ENCODE peak calls at places on chromosomes 11 and 22, in six cellular contexts. One of them, this sample, is unnamed.

GRCh38 chr11:110447897-110448522 is 18.3 kb downstream of the FDX1 start:
- DNase-seq in heart left ventricle: no peak
- DNase-seq in germinal center: no peak
- DNase-seq in midbrain: peak
- DNase-seq in endothelial cell: no peak
- DNase-seq in stimulated activated CD4-positive, alpha-beta T cell treated with anti-CD3 and anti-CD28 coated beads, Interleukin-1b, Interleukin-23, amount 100 ng/mL, for 48 hours: no peak
- DNase-seq in this sample: no peak

GRCh38 chr11:71227058-71227659 is 25.2 kb downstream of the SHANK2 start:
- DNase-seq in heart left ventricle: no peak
- DNase-seq in germinal center: no peak
- DNase-seq in midbrain: no peak
- DNase-seq in endothelial cell: no peak
- DNase-seq in stimulated activated CD4-positive, alpha-beta T cell treated with anti-CD3 and anti-CD28 coated beads, Interleukin-1b, Interleukin-23, amount 100 ng/mL, for 48 hours: no peak
- DNase-seq in this sample: no peak

GRCh38 chr11:130775306-130776043 is 140.8 kb downstream of the SNX19 start:
- DNase-seq in heart left ventricle: no peak
- DNase-seq in germinal center: no peak
- DNase-seq in midbrain: no peak
- DNase-seq in endothelial cell: no peak
- DNase-seq in stimulated activated CD4-positive, alpha-beta T cell treated with anti-CD3 and anti-CD28 coated beads, Interleukin-1b, Interleukin-23, amount 100 ng/mL, for 48 hours: no peak
- DNase-seq in this sample: no peak

GRCh38 chr11:9250139-9250582 is 15.0 kb downstream of the DENND5A start:
- DNase-seq in heart left ventricle: no peak
- DNase-seq in germinal center: no peak
- DNase-seq in midbrain: no peak
- DNase-seq in endothelial cell: no peak
- DNase-seq in stimulated activated CD4-positive, alpha-beta T cell treated with anti-CD3 and anti-CD28 coated beads, Interleukin-1b, Interleukin-23, amount 100 ng/mL, for 48 hours: peak
- DNase-seq in this sample: no peak

GRCh38 chr11:47854667-47855066 is 6.5 kb upstream of the NUP160 start:
- DNase-seq in heart left ventricle: no peak
- DNase-seq in germinal center: no peak
- DNase-seq in midbrain: no peak
- DNase-seq in endothelial cell: no peak
- DNase-seq in stimulated activated CD4-positive, alpha-beta T cell treated with anti-CD3 and anti-CD28 coated beads, Interleukin-1b, Interleukin-23, amount 100 ng/mL, for 48 hours: no peak
- DNase-seq in this sample: no peak

GRCh38 chr11:76788661-76789442 is 5.7 kb downstream of the TSKU start:
- DNase-seq in heart left ventricle: peak
- DNase-seq in germinal center: no peak
- DNase-seq in midbrain: peak
- DNase-seq in endothelial cell: no peak
- DNase-seq in stimulated activated CD4-positive, alpha-beta T cell treated with anti-CD3 and anti-CD28 coated beads, Interleukin-1b, Interleukin-23, amount 100 ng/mL, for 48 hours: no peak
- DNase-seq in this sample: no peak

GRCh38 chr22:46825145-46825544 is 62.7 kb downstream of the TBC1D22A start:
- DNase-seq in heart left ventricle: no peak
- DNase-seq in germinal center: no peak
- DNase-seq in midbrain: no peak
- DNase-seq in endothelial cell: no peak
- DNase-seq in stimulated activated CD4-positive, alpha-beta T cell treated with anti-CD3 and anti-CD28 coated beads, Interleukin-1b, Interleukin-23, amount 100 ng/mL, for 48 hours: no peak
- DNase-seq in this sample: no peak

GRCh38 chr11:46930089-46930488 is 6.5 kb upstream of the CSTPP1 start:
- DNase-seq in heart left ventricle: no peak
- DNase-seq in germinal center: no peak
- DNase-seq in midbrain: no peak
- DNase-seq in endothelial cell: no peak
- DNase-seq in stimulated activated CD4-positive, alpha-beta T cell treated with anti-CD3 and anti-CD28 coated beads, Interleukin-1b, Interleukin-23, amount 100 ng/mL, for 48 hours: no peak
- DNase-seq in this sample: no peak

GRCh38 chr11:123020968-123021367 is 39.3 kb upstream of the BSX start:
- DNase-seq in heart left ventricle: no peak
- DNase-seq in germinal center: peak
- DNase-seq in midbrain: peak
- DNase-seq in endothelial cell: peak
- DNase-seq in stimulated activated CD4-positive, alpha-beta T cell treated with anti-CD3 and anti-CD28 coated beads, Interleukin-1b, Interleukin-23, amount 100 ng/mL, for 48 hours: peak
- DNase-seq in this sample: no peak

GRCh38 chr22:36055376-36056310 is 27.0 kb upstream of the RBFOX2 start:
- DNase-seq in heart left ventricle: peak
- DNase-seq in germinal center: no peak
- DNase-seq in midbrain: no peak
- DNase-seq in endothelial cell: no peak
- DNase-seq in stimulated activated CD4-positive, alpha-beta T cell treated with anti-CD3 and anti-CD28 coated beads, Interleukin-1b, Interleukin-23, amount 100 ng/mL, for 48 hours: no peak
- DNase-seq in this sample: peak

GRCh38 chr11:112880454-112880853 is 80.8 kb upstream of the NCAM1 start:
- DNase-seq in heart left ventricle: no peak
- DNase-seq in germinal center: no peak
- DNase-seq in midbrain: no peak
- DNase-seq in endothelial cell: no peak
- DNase-seq in stimulated activated CD4-positive, alpha-beta T cell treated with anti-CD3 and anti-CD28 coated beads, Interleukin-1b, Interleukin-23, amount 100 ng/mL, for 48 hours: no peak
- DNase-seq in this sample: no peak

GRCh38 chr11:109320595-109320994 is 101.4 kb upstream of the C11orf87 start:
- DNase-seq in heart left ventricle: no peak
- DNase-seq in germinal center: no peak
- DNase-seq in midbrain: no peak
- DNase-seq in endothelial cell: no peak
- DNase-seq in stimulated activated CD4-positive, alpha-beta T cell treated with anti-CD3 and anti-CD28 coated beads, Interleukin-1b, Interleukin-23, amount 100 ng/mL, for 48 hours: no peak
- DNase-seq in this sample: no peak

GRCh38 chr11:130308925-130309324 is 5.8 kb downstream of the ZBTB44 start:
- DNase-seq in heart left ventricle: no peak
- DNase-seq in germinal center: no peak
- DNase-seq in midbrain: no peak
- DNase-seq in endothelial cell: no peak
- DNase-seq in stimulated activated CD4-positive, alpha-beta T cell treated with anti-CD3 and anti-CD28 coated beads, Interleukin-1b, Interleukin-23, amount 100 ng/mL, for 48 hours: no peak
- DNase-seq in this sample: no peak

GRCh38 chr11:18774801-18775200 is 16.8 kb downstream of the PTPN5 start:
- DNase-seq in heart left ventricle: no peak
- DNase-seq in germinal center: no peak
- DNase-seq in midbrain: no peak
- DNase-seq in endothelial cell: no peak
- DNase-seq in stimulated activated CD4-positive, alpha-beta T cell treated with anti-CD3 and anti-CD28 coated beads, Interleukin-1b, Interleukin-23, amount 100 ng/mL, for 48 hours: no peak
- DNase-seq in this sample: no peak

GRCh38 chr11:6498121-6498520 is 1.0 kb downstream of the DNHD1 start:
- DNase-seq in heart left ventricle: peak
- DNase-seq in germinal center: no peak
- DNase-seq in midbrain: no peak
- DNase-seq in endothelial cell: no peak
- DNase-seq in stimulated activated CD4-positive, alpha-beta T cell treated with anti-CD3 and anti-CD28 coated beads, Interleukin-1b, Interleukin-23, amount 100 ng/mL, for 48 hours: no peak
- DNase-seq in this sample: no peak

GRCh38 chr11:69352715-69353325 is 58.9 kb downstream of the MYEOV start:
- DNase-seq in heart left ventricle: no peak
- DNase-seq in germinal center: no peak
- DNase-seq in midbrain: no peak
- DNase-seq in endothelial cell: no peak
- DNase-seq in stimulated activated CD4-positive, alpha-beta T cell treated with anti-CD3 and anti-CD28 coated beads, Interleukin-1b, Interleukin-23, amount 100 ng/mL, for 48 hours: peak
- DNase-seq in this sample: no peak

GRCh38 chr11:75468534-75469340 is 35.7 kb upstream of the KLHL35 start:
- DNase-seq in heart left ventricle: peak
- DNase-seq in germinal center: no peak
- DNase-seq in midbrain: no peak
- DNase-seq in endothelial cell: no peak
- DNase-seq in stimulated activated CD4-positive, alpha-beta T cell treated with anti-CD3 and anti-CD28 coated beads, Interleukin-1b, Interleukin-23, amount 100 ng/mL, for 48 hours: no peak
- DNase-seq in this sample: peak

GRCh38 chr22:22720724-22721261 is 76.4 kb downstream of the GGTLC2 start:
- DNase-seq in heart left ventricle: no peak
- DNase-seq in germinal center: peak
- DNase-seq in midbrain: peak
- DNase-seq in endothelial cell: no peak
- DNase-seq in stimulated activated CD4-positive, alpha-beta T cell treated with anti-CD3 and anti-CD28 coated beads, Interleukin-1b, Interleukin-23, amount 100 ng/mL, for 48 hours: no peak
- DNase-seq in this sample: no peak

GRCh38 chr11:85682330-85683305 is 3.4 kb downstream of the CCDC89 start:
- DNase-seq in heart left ventricle: peak
- DNase-seq in germinal center: peak
- DNase-seq in midbrain: peak
- DNase-seq in endothelial cell: no peak
- DNase-seq in stimulated activated CD4-positive, alpha-beta T cell treated with anti-CD3 and anti-CD28 coated beads, Interleukin-1b, Interleukin-23, amount 100 ng/mL, for 48 hours: peak
- DNase-seq in this sample: peak

GRCh38 chr11:2446590-2447252 is 1.9 kb downstream of the KCNQ1 start:
- DNase-seq in heart left ventricle: no peak
- DNase-seq in germinal center: peak
- DNase-seq in midbrain: no peak
- DNase-seq in endothelial cell: no peak
- DNase-seq in stimulated activated CD4-positive, alpha-beta T cell treated with anti-CD3 and anti-CD28 coated beads, Interleukin-1b, Interleukin-23, amount 100 ng/mL, for 48 hours: no peak
- DNase-seq in this sample: no peak

GRCh38 chr11:120236169-120237107 is 3.5 kb upstream of the POU2F3 start:
- DNase-seq in heart left ventricle: no peak
- DNase-seq in germinal center: no peak
- DNase-seq in midbrain: no peak
- DNase-seq in endothelial cell: no peak
- DNase-seq in stimulated activated CD4-positive, alpha-beta T cell treated with anti-CD3 and anti-CD28 coated beads, Interleukin-1b, Interleukin-23, amount 100 ng/mL, for 48 hours: no peak
- DNase-seq in this sample: no peak

GRCh38 chr11:37947816-37948215 is 1349.8 kb upstream of the RAG2 start:
- DNase-seq in heart left ventricle: no peak
- DNase-seq in germinal center: no peak
- DNase-seq in midbrain: no peak
- DNase-seq in endothelial cell: no peak
- DNase-seq in stimulated activated CD4-positive, alpha-beta T cell treated with anti-CD3 and anti-CD28 coated beads, Interleukin-1b, Interleukin-23, amount 100 ng/mL, for 48 hours: no peak
- DNase-seq in this sample: no peak

GRCh38 chr11:130894322-130895025 is 21.8 kb downstream of the SNX19 start:
- DNase-seq in heart left ventricle: peak
- DNase-seq in germinal center: peak
- DNase-seq in midbrain: peak
- DNase-seq in endothelial cell: peak
- DNase-seq in stimulated activated CD4-positive, alpha-beta T cell treated with anti-CD3 and anti-CD28 coated beads, Interleukin-1b, Interleukin-23, amount 100 ng/mL, for 48 hours: peak
- DNase-seq in this sample: peak

GRCh38 chr11:64385953-64386704 is 27.2 kb downstream of the RPS6KA4 start:
- DNase-seq in heart left ventricle: no peak
- DNase-seq in germinal center: no peak
- DNase-seq in midbrain: no peak
- DNase-seq in endothelial cell: no peak
- DNase-seq in stimulated activated CD4-positive, alpha-beta T cell treated with anti-CD3 and anti-CD28 coated beads, Interleukin-1b, Interleukin-23, amount 100 ng/mL, for 48 hours: no peak
- DNase-seq in this sample: no peak

GRCh38 chr11:35045219-35045819 is 93.7 kb upstream of the CD44 start:
- DNase-seq in heart left ventricle: no peak
- DNase-seq in germinal center: peak
- DNase-seq in midbrain: no peak
- DNase-seq in endothelial cell: no peak
- DNase-seq in stimulated activated CD4-positive, alpha-beta T cell treated with anti-CD3 and anti-CD28 coated beads, Interleukin-1b, Interleukin-23, amount 100 ng/mL, for 48 hours: peak
- DNase-seq in this sample: no peak

GRCh38 chr22:32764330-32765116 is 37.0 kb upstream of the TIMP3 start:
- DNase-seq in heart left ventricle: peak
- DNase-seq in germinal center: no peak
- DNase-seq in midbrain: no peak
- DNase-seq in endothelial cell: no peak
- DNase-seq in stimulated activated CD4-positive, alpha-beta T cell treated with anti-CD3 and anti-CD28 coated beads, Interleukin-1b, Interleukin-23, amount 100 ng/mL, for 48 hours: no peak
- DNase-seq in this sample: peak

GRCh38 chr11:99271527-99271926 is 250.8 kb downstream of the CNTN5 start:
- DNase-seq in heart left ventricle: no peak
- DNase-seq in germinal center: no peak
- DNase-seq in midbrain: no peak
- DNase-seq in endothelial cell: no peak
- DNase-seq in stimulated activated CD4-positive, alpha-beta T cell treated with anti-CD3 and anti-CD28 coated beads, Interleukin-1b, Interleukin-23, amount 100 ng/mL, for 48 hours: no peak
- DNase-seq in this sample: no peak

GRCh38 chr11:73949246-73949645 is 1.6 kb upstream of the DNAJB13 start:
- DNase-seq in heart left ventricle: no peak
- DNase-seq in germinal center: no peak
- DNase-seq in midbrain: no peak
- DNase-seq in endothelial cell: no peak
- DNase-seq in stimulated activated CD4-positive, alpha-beta T cell treated with anti-CD3 and anti-CD28 coated beads, Interleukin-1b, Interleukin-23, amount 100 ng/mL, for 48 hours: no peak
- DNase-seq in this sample: no peak

GRCh38 chr22:29870574-29870973 is 12.4 kb upstream of the MTMR3 start:
- DNase-seq in heart left ventricle: no peak
- DNase-seq in germinal center: no peak
- DNase-seq in midbrain: no peak
- DNase-seq in endothelial cell: no peak
- DNase-seq in stimulated activated CD4-positive, alpha-beta T cell treated with anti-CD3 and anti-CD28 coated beads, Interleukin-1b, Interleukin-23, amount 100 ng/mL, for 48 hours: no peak
- DNase-seq in this sample: no peak

GRCh38 chr11:60995798-60996197 is 24.3 kb downstream of the CD6 start:
- DNase-seq in heart left ventricle: no peak
- DNase-seq in germinal center: no peak
- DNase-seq in midbrain: no peak
- DNase-seq in endothelial cell: no peak
- DNase-seq in stimulated activated CD4-positive, alpha-beta T cell treated with anti-CD3 and anti-CD28 coated beads, Interleukin-1b, Interleukin-23, amount 100 ng/mL, for 48 hours: no peak
- DNase-seq in this sample: peak

GRCh38 chr11:113876074-113876797 is 864 bp upstream of the USP28 start:
- DNase-seq in heart left ventricle: no peak
- DNase-seq in germinal center: no peak
- DNase-seq in midbrain: no peak
- DNase-seq in endothelial cell: no peak
- DNase-seq in stimulated activated CD4-positive, alpha-beta T cell treated with anti-CD3 and anti-CD28 coated beads, Interleukin-1b, Interleukin-23, amount 100 ng/mL, for 48 hours: no peak
- DNase-seq in this sample: no peak

GRCh38 chr11:3007404-3008010 is 15.4 kb upstream of the NAP1L4 start:
- DNase-seq in heart left ventricle: no peak
- DNase-seq in germinal center: no peak
- DNase-seq in midbrain: no peak
- DNase-seq in endothelial cell: no peak
- DNase-seq in stimulated activated CD4-positive, alpha-beta T cell treated with anti-CD3 and anti-CD28 coated beads, Interleukin-1b, Interleukin-23, amount 100 ng/mL, for 48 hours: no peak
- DNase-seq in this sample: no peak

GRCh38 chr11:57735655-57736298 is 5.5 kb upstream of the SELENOH start:
- DNase-seq in heart left ventricle: no peak
- DNase-seq in germinal center: no peak
- DNase-seq in midbrain: no peak
- DNase-seq in endothelial cell: no peak
- DNase-seq in stimulated activated CD4-positive, alpha-beta T cell treated with anti-CD3 and anti-CD28 coated beads, Interleukin-1b, Interleukin-23, amount 100 ng/mL, for 48 hours: no peak
- DNase-seq in this sample: no peak

GRCh38 chr11:83403990-83404389 is 117.8 kb upstream of the CCDC90B start:
- DNase-seq in heart left ventricle: no peak
- DNase-seq in germinal center: no peak
- DNase-seq in midbrain: no peak
- DNase-seq in endothelial cell: no peak
- DNase-seq in stimulated activated CD4-positive, alpha-beta T cell treated with anti-CD3 and anti-CD28 coated beads, Interleukin-1b, Interleukin-23, amount 100 ng/mL, for 48 hours: no peak
- DNase-seq in this sample: no peak

GRCh38 chr11:119835804-119836203 is 106.8 kb upstream of the NECTIN1 start:
- DNase-seq in heart left ventricle: no peak
- DNase-seq in germinal center: no peak
- DNase-seq in midbrain: no peak
- DNase-seq in endothelial cell: no peak
- DNase-seq in stimulated activated CD4-positive, alpha-beta T cell treated with anti-CD3 and anti-CD28 coated beads, Interleukin-1b, Interleukin-23, amount 100 ng/mL, for 48 hours: peak
- DNase-seq in this sample: no peak

GRCh38 chr11:57072640-57073039 is 83.9 kb downstream of the OR5AK2 start:
- DNase-seq in heart left ventricle: no peak
- DNase-seq in germinal center: no peak
- DNase-seq in midbrain: no peak
- DNase-seq in endothelial cell: no peak
- DNase-seq in stimulated activated CD4-positive, alpha-beta T cell treated with anti-CD3 and anti-CD28 coated beads, Interleukin-1b, Interleukin-23, amount 100 ng/mL, for 48 hours: no peak
- DNase-seq in this sample: no peak

GRCh38 chr11:616320-617220 is 820 bp upstream of the IRF7 start:
- DNase-seq in heart left ventricle: peak
- DNase-seq in germinal center: no peak
- DNase-seq in midbrain: no peak
- DNase-seq in endothelial cell: no peak
- DNase-seq in stimulated activated CD4-positive, alpha-beta T cell treated with anti-CD3 and anti-CD28 coated beads, Interleukin-1b, Interleukin-23, amount 100 ng/mL, for 48 hours: no peak
- DNase-seq in this sample: no peak

GRCh38 chr22:32665676-32666075 is 135.8 kb upstream of the TIMP3 start:
- DNase-seq in heart left ventricle: no peak
- DNase-seq in germinal center: no peak
- DNase-seq in midbrain: no peak
- DNase-seq in endothelial cell: no peak
- DNase-seq in stimulated activated CD4-positive, alpha-beta T cell treated with anti-CD3 and anti-CD28 coated beads, Interleukin-1b, Interleukin-23, amount 100 ng/mL, for 48 hours: no peak
- DNase-seq in this sample: no peak